ENCODE peak calls at places on chromosomes 2 and 18, in seven cellular contexts. One of them, this sample, is unnamed.

GRCh38 chr2:10303634-10304378 is 1.1 kb downstream of the HPCAL1 start:
- DNase-seq in fibroblast of lung: peak; percentile 56
- DNase-seq in IMR-90: peak; percentile 56
- DNase-seq in Karpas-422: no peak
- DNase-seq in A549: no peak
- DNase-seq in neuronal stem cell: peak; percentile 39
- DNase-seq in astrocyte: no peak
- DNase-seq in this sample: peak; percentile 95

GRCh38 chr2:133716166-133716565 is 147.9 kb upstream of the NCKAP5 start:
- DNase-seq in fibroblast of lung: no peak
- DNase-seq in IMR-90: no peak
- DNase-seq in Karpas-422: no peak
- DNase-seq in A549: no peak
- DNase-seq in neuronal stem cell: no peak
- DNase-seq in astrocyte: no peak
- DNase-seq in this sample: no peak

GRCh38 chr2:217903142-217903858 is 99.5 kb downstream of the TNS1 start:
- DNase-seq in fibroblast of lung: no peak
- DNase-seq in IMR-90: no peak
- DNase-seq in Karpas-422: no peak
- DNase-seq in A549: no peak
- DNase-seq in neuronal stem cell: no peak
- DNase-seq in astrocyte: no peak
- DNase-seq in this sample: peak; percentile 50

GRCh38 chr18:49189772-49190171 is 239.0 kb upstream of the SMAD7 start:
- DNase-seq in fibroblast of lung: peak; percentile 45
- DNase-seq in IMR-90: no peak
- DNase-seq in Karpas-422: no peak
- DNase-seq in A549: no peak
- DNase-seq in neuronal stem cell: no peak
- DNase-seq in astrocyte: peak; percentile 32
- DNase-seq in this sample: no peak

GRCh38 chr2:111122631-111123421 is 2.1 kb downstream of the BCL2L11 start:
- DNase-seq in fibroblast of lung: peak; percentile 85
- DNase-seq in IMR-90: peak; percentile 82
- DNase-seq in Karpas-422: peak; percentile 72
- DNase-seq in A549: peak; percentile 25
- DNase-seq in neuronal stem cell: peak; percentile 75
- DNase-seq in astrocyte: peak; percentile 78
- DNase-seq in this sample: peak; percentile 95

GRCh38 chr18:5600376-5601071 is 56.7 kb upstream of the EPB41L3 start:
- DNase-seq in fibroblast of lung: no peak
- DNase-seq in IMR-90: peak; percentile 28
- DNase-seq in Karpas-422: peak; percentile 64
- DNase-seq in A549: no peak
- DNase-seq in neuronal stem cell: no peak
- DNase-seq in astrocyte: peak; percentile 3
- DNase-seq in this sample: peak; percentile 58

GRCh38 chr2:177641321-177641720 is 248.7 kb downstream of the AGPS start:
- DNase-seq in fibroblast of lung: no peak
- DNase-seq in IMR-90: no peak
- DNase-seq in Karpas-422: no peak
- DNase-seq in A549: no peak
- DNase-seq in neuronal stem cell: no peak
- DNase-seq in astrocyte: no peak
- DNase-seq in this sample: no peak

GRCh38 chr2:168192839-168193616 is 54.4 kb downstream of the STK39 start:
- DNase-seq in fibroblast of lung: peak; percentile 36
- DNase-seq in IMR-90: no peak
- DNase-seq in Karpas-422: peak; percentile 63
- DNase-seq in A549: no peak
- DNase-seq in neuronal stem cell: no peak
- DNase-seq in astrocyte: no peak
- DNase-seq in this sample: no peak

GRCh38 chr2:238277695-238278094 is 10.7 kb downstream of the PER2 start:
- DNase-seq in fibroblast of lung: no peak
- DNase-seq in IMR-90: no peak
- DNase-seq in Karpas-422: no peak
- DNase-seq in A549: no peak
- DNase-seq in neuronal stem cell: no peak
- DNase-seq in astrocyte: no peak
- DNase-seq in this sample: no peak

GRCh38 chr2:27071990-27072830 is 756 bp upstream of the OST4 start:
- DNase-seq in fibroblast of lung: peak; percentile 81
- DNase-seq in IMR-90: peak; percentile 70
- DNase-seq in Karpas-422: no peak
- DNase-seq in A549: no peak
- DNase-seq in neuronal stem cell: no peak
- DNase-seq in astrocyte: peak; percentile 70
- DNase-seq in this sample: peak; percentile 94

GRCh38 chr2:68287580-68288441 is 31.9 kb downstream of the CNRIP1 start:
- DNase-seq in fibroblast of lung: peak; percentile 50
- DNase-seq in IMR-90: peak; percentile 61
- DNase-seq in Karpas-422: no peak
- DNase-seq in A549: no peak
- DNase-seq in neuronal stem cell: no peak
- DNase-seq in astrocyte: peak; percentile 33
- DNase-seq in this sample: no peak

GRCh38 chr2:152443771-152444170 is 108.8 kb downstream of the FMNL2 start:
- DNase-seq in fibroblast of lung: peak; percentile 69
- DNase-seq in IMR-90: peak; percentile 24
- DNase-seq in Karpas-422: no peak
- DNase-seq in A549: no peak
- DNase-seq in neuronal stem cell: no peak
- DNase-seq in astrocyte: peak; percentile 56
- DNase-seq in this sample: no peak

GRCh38 chr2:172640389-172640788 is 84.5 kb downstream of the PDK1 start:
- DNase-seq in fibroblast of lung: peak; percentile 5
- DNase-seq in IMR-90: peak; percentile 65
- DNase-seq in Karpas-422: no peak
- DNase-seq in A549: no peak
- DNase-seq in neuronal stem cell: no peak
- DNase-seq in astrocyte: no peak
- DNase-seq in this sample: peak; percentile 11

GRCh38 chr2:196277002-196277401 is 105.6 kb upstream of the STK17B start:
- DNase-seq in fibroblast of lung: no peak
- DNase-seq in IMR-90: peak; percentile 64
- DNase-seq in Karpas-422: peak; percentile 90
- DNase-seq in A549: no peak
- DNase-seq in neuronal stem cell: no peak
- DNase-seq in astrocyte: no peak
- DNase-seq in this sample: no peak

GRCh38 chr2:127174176-127174575 is 45.9 kb downstream of the CYP27C1 start:
- DNase-seq in fibroblast of lung: peak; percentile 44
- DNase-seq in IMR-90: peak; percentile 56
- DNase-seq in Karpas-422: peak; percentile 54
- DNase-seq in A549: peak; percentile 28
- DNase-seq in neuronal stem cell: no peak
- DNase-seq in astrocyte: no peak
- DNase-seq in this sample: no peak

GRCh38 chr2:207437857-207438166 is 92.0 kb upstream of the CREB1 start:
- DNase-seq in fibroblast of lung: no peak
- DNase-seq in IMR-90: no peak
- DNase-seq in Karpas-422: no peak
- DNase-seq in A549: no peak
- DNase-seq in neuronal stem cell: no peak
- DNase-seq in astrocyte: no peak
- DNase-seq in this sample: no peak

GRCh38 chr2:102773149-102773706 is 11.4 kb downstream of the TMEM182 start:
- DNase-seq in fibroblast of lung: no peak
- DNase-seq in IMR-90: no peak
- DNase-seq in Karpas-422: no peak
- DNase-seq in A549: no peak
- DNase-seq in neuronal stem cell: no peak
- DNase-seq in astrocyte: no peak
- DNase-seq in this sample: no peak

GRCh38 chr2:138294451-138294850 is 207.1 kb upstream of the SPOPL start:
- DNase-seq in fibroblast of lung: no peak
- DNase-seq in IMR-90: no peak
- DNase-seq in Karpas-422: no peak
- DNase-seq in A549: no peak
- DNase-seq in neuronal stem cell: no peak
- DNase-seq in astrocyte: no peak
- DNase-seq in this sample: no peak

GRCh38 chr2:42659601-42660000 is 91.2 kb downstream of the MTA3 start:
- DNase-seq in fibroblast of lung: peak; percentile 40
- DNase-seq in IMR-90: no peak
- DNase-seq in Karpas-422: no peak
- DNase-seq in A549: no peak
- DNase-seq in neuronal stem cell: no peak
- DNase-seq in astrocyte: peak; percentile 22
- DNase-seq in this sample: no peak

GRCh38 chr2:148927010-148927409 is 52.0 kb downstream of the KIF5C start:
- DNase-seq in fibroblast of lung: no peak
- DNase-seq in IMR-90: no peak
- DNase-seq in Karpas-422: peak; percentile 61
- DNase-seq in A549: no peak
- DNase-seq in neuronal stem cell: no peak
- DNase-seq in astrocyte: no peak
- DNase-seq in this sample: no peak
- H3K4me3 ChIP-seq in fibroblast of lung: no peak overlapping the region
- H3K4me3 ChIP-seq in IMR-90: no peak overlapping the region
- H3K4me3 ChIP-seq in Karpas-422: peak overlapping the region; percentile 14
- H3K4me3 ChIP-seq in A549: no peak overlapping the region
- H3K4me3 ChIP-seq in neuronal stem cell: no peak overlapping the region
- H3K4me3 ChIP-seq in astrocyte: no peak overlapping the region
- H3K4me3 ChIP-seq in this sample: no peak overlapping the region

DNA sequence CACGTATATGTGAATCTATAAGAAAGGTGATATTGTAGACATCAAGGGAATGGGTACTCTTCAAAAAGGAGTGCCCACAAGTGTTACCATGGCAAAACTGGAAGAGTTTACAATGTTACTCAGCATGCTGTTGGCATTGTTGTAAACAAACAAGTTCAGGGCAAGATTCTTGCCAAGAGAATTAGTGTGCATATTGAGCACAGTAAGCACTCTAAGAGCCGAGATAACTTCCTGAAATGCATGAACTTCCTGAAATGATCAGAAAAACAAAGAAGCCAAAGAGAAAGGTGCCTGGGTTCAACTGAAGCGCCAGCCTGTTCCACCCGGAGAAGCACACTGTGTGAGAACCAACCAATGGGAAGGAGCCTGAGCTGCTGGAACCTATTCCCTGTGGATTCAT is 101.0 kb downstream of the HS6ST1 start:
- DNase-seq in fibroblast of lung: no peak
- DNase-seq in IMR-90: no peak
- DNase-seq in Karpas-422: no peak
- DNase-seq in A549: no peak
- DNase-seq in neuronal stem cell: no peak
- DNase-seq in astrocyte: no peak
- DNase-seq in this sample: no peak
- H3K4me2 ChIP-seq in fibroblast of lung: no peak overlapping the region
- H3K4me2 ChIP-seq in IMR-90: no peak overlapping the region
- H3K4me2 ChIP-seq in Karpas-422: no peak overlapping the region
- H3K4me2 ChIP-seq in A549: no peak overlapping the region
- H3K4me2 ChIP-seq in neuronal stem cell: no peak overlapping the region
- H3K4me2 ChIP-seq in astrocyte: no peak overlapping the region
- H3K4me2 ChIP-seq in this sample: no peak overlapping the region

DNA sequence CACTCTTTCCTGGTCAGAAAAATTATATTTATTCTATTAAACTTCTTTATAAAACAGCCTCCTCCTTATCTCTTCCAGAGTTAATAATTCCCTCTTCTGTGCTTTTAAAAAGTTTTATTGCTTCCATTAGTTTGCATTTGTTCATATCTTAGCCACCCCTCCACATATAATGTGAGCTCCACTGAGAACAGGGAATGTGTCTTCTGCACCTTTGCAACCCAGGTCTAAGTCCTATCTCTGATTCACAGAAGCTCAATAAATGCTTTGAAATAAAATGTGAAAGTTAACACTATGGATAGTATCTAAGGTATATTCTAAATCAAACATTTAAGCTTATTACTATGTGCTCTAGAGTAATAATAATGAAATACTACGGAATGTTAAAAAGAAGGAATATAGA is 9.3 kb upstream of the LRATD1 start:
- DNase-seq in fibroblast of lung: no peak
- DNase-seq in IMR-90: no peak
- DNase-seq in Karpas-422: no peak
- DNase-seq in A549: no peak
- DNase-seq in neuronal stem cell: no peak
- DNase-seq in astrocyte: no peak
- DNase-seq in this sample: no peak
- H3K4me3 ChIP-seq in fibroblast of lung: no peak overlapping the region
- H3K4me3 ChIP-seq in IMR-90: no peak overlapping the region
- H3K4me3 ChIP-seq in Karpas-422: no peak overlapping the region
- H3K4me3 ChIP-seq in A549: no peak overlapping the region
- H3K4me3 ChIP-seq in neuronal stem cell: no peak overlapping the region
- H3K4me3 ChIP-seq in astrocyte: no peak overlapping the region
- H3K4me3 ChIP-seq in this sample: no peak overlapping the region

GRCh38 chr2:188199716-188200128 is 92.0 kb upstream of the GULP1 start:
- DNase-seq in fibroblast of lung: peak; percentile 98
- DNase-seq in IMR-90: peak; percentile 90
- DNase-seq in Karpas-422: no peak
- DNase-seq in A549: peak; percentile 25
- DNase-seq in neuronal stem cell: no peak
- DNase-seq in astrocyte: peak; percentile 98
- DNase-seq in this sample: peak; percentile 82

GRCh38 chr2:188193230-188193629 is 98.4 kb upstream of the GULP1 start:
- DNase-seq in fibroblast of lung: peak; percentile 33
- DNase-seq in IMR-90: peak; percentile 4
- DNase-seq in Karpas-422: no peak
- DNase-seq in A549: no peak
- DNase-seq in neuronal stem cell: no peak
- DNase-seq in astrocyte: no peak
- DNase-seq in this sample: no peak

GRCh38 chr2:188201639-188202038 is 90.0 kb upstream of the GULP1 start:
- DNase-seq in fibroblast of lung: no peak
- DNase-seq in IMR-90: no peak
- DNase-seq in Karpas-422: no peak
- DNase-seq in A549: no peak
- DNase-seq in neuronal stem cell: no peak
- DNase-seq in astrocyte: no peak
- DNase-seq in this sample: no peak

DNA sequence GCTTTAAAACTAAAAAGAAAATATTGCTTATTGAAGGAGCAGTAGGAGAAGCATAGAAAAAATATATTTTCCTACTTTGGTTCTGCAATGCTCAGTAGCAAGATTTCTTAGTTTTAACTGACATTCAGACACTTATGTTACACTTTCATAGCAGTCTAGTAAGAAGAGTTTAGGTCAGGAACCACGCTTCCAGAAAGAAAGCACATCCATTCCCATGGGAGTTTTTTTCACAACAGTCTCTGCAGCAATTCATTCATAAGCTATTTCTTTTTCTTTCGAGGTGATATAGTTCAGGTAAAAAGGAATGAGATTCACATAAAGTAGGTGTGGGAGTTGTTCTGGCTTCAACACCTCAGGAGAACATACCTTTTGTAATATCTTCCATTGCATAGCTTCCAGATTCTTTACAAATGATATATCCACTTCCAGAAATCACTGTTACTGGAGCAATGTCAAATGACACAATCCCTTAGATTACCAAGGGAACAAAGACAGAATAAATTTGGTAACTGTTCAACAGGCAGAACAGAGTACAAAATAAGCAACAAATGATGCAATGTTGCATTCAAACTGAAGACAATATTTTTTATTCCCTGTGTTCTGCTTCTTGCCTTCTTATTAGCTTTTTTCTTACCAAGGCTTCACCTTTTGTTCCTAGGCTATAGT is 95.2 kb upstream of the GULP1 start:
- DNase-seq in fibroblast of lung: peak; percentile 52
- DNase-seq in IMR-90: no peak
- DNase-seq in Karpas-422: no peak
- DNase-seq in A549: no peak
- DNase-seq in neuronal stem cell: no peak
- DNase-seq in astrocyte: peak; percentile 37
- DNase-seq in this sample: peak; percentile 29
- H3K4me2 ChIP-seq in fibroblast of lung: no peak overlapping the region
- H3K4me2 ChIP-seq in IMR-90: no peak overlapping the region
- H3K4me2 ChIP-seq in Karpas-422: no peak overlapping the region
- H3K4me2 ChIP-seq in A549: no peak overlapping the region
- H3K4me2 ChIP-seq in neuronal stem cell: no peak overlapping the region
- H3K4me2 ChIP-seq in astrocyte: no peak overlapping the region
- H3K4me2 ChIP-seq in this sample: no peak overlapping the region